ENCODE peak calls at places on chromosomes 13 and 19, in seven cellular contexts. J is psoas muscle, V is spleen, C is breast epithelium, F is HFFc6, B is vagina, T is AG09319. R is an unnamed sample.

GRCh38 chr13:25267715-25268114 is 19.6 kb downstream of the MTMR6 start:
- DNase-seq in T (no peak), F (peak; percentile 24), J (no peak), C (no peak), B (no peak), V (no peak), R (no peak)

GRCh38 chr19:17385878-17386611 is 8.0 kb downstream of the CCDC194 start:
- DNase-seq in J (peak; percentile 82), V (peak; percentile 90), T (no peak), C (peak; percentile 59), F (no peak), B (no peak), R (peak; percentile 79)

GRCh38 chr13:46296920-46297319 is 85.2 kb downstream of the LRRC63 start:
- DNase-seq in J (no peak), B (no peak), C (no peak), T (peak; percentile 84), F (peak; percentile 84), V (no peak), R (no peak)

GRCh38 chr13:109166807-109167206 is 537.4 kb downstream of the MYO16 start:
- DNase-seq in T (no peak), C (no peak), J (no peak), B (no peak), V (no peak), F (no peak), R (no peak)

GRCh38 chr19:2962018-2962670 is 15.2 kb upstream of the TLE6 start:
- DNase-seq in F (peak; percentile 70), V (no peak), T (no peak), J (no peak), B (no peak), C (no peak), R (peak; percentile 61)

GRCh38 chr13:112767506-112768471 is 78.0 kb downstream of the ATP11A start:
- DNase-seq in V (no peak), C (no peak), F (no peak), T (no peak), J (no peak), B (no peak), R (no peak)

GRCh38 chr13:113874579-113875428 is 10.9 kb upstream of the GAS6 start:
- DNase-seq in T (no peak), F (no peak), B (peak; percentile 94), J (peak; percentile 48), V (no peak), C (no peak), R (no peak)

GRCh38 chr19:7533925-7534480 is 1.5 kb upstream of the PNPLA6 start:
- DNase-seq in T (peak; percentile 60), B (no peak), F (peak; percentile 75), V (peak; percentile 95), J (peak; percentile 95), C (peak; percentile 85), R (peak; percentile 80)

GRCh38 chr19:43759515-43759914 is 4.8 kb upstream of the SMG9 start:
- DNase-seq in B (no peak), J (no peak), F (peak; percentile 79), T (no peak), C (no peak), V (no peak), R (no peak)

DNA sequence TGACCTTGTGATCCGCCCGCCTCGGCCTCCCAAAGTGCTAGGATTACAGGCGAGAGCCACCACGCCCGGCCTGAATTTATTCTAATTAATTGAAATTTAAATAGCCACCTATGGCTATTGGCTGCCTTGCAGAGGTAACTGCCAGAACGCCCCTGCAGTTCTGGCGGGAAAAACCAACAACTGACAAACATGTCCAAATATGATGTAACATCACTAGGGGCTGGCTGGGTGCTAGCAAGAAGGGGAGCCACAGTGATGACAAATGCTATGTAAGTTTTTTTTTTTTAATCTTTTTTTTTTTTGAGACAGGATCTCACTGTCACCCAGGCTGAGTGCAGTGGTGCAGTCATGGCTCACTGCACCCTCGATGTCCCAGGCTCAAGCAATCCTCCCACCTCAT is 12.9 kb downstream of the ZSWIM9 start:
- DNase-seq in V (peak; percentile 27), C (no peak), J (no peak), B (no peak), T (no peak), F (no peak), R (no peak)
- TF ChIP-seq CTCF in V (no peak), C (no peak), J (no peak), B (no peak), T (no peak), F (no peak), R (no peak)

GRCh38 chr13:106033634-106034033 is 501.8 kb downstream of the EFNB2 start:
- DNase-seq in V (no peak), J (no peak), T (no peak), B (no peak), F (peak; percentile 19), C (no peak), R (no peak)
- TF ChIP-seq CTCF in V (no peak), J (no peak), T (peak; percentile 6), B (no peak), F (peak; percentile 71), C (no peak), R (no peak)

DNA sequence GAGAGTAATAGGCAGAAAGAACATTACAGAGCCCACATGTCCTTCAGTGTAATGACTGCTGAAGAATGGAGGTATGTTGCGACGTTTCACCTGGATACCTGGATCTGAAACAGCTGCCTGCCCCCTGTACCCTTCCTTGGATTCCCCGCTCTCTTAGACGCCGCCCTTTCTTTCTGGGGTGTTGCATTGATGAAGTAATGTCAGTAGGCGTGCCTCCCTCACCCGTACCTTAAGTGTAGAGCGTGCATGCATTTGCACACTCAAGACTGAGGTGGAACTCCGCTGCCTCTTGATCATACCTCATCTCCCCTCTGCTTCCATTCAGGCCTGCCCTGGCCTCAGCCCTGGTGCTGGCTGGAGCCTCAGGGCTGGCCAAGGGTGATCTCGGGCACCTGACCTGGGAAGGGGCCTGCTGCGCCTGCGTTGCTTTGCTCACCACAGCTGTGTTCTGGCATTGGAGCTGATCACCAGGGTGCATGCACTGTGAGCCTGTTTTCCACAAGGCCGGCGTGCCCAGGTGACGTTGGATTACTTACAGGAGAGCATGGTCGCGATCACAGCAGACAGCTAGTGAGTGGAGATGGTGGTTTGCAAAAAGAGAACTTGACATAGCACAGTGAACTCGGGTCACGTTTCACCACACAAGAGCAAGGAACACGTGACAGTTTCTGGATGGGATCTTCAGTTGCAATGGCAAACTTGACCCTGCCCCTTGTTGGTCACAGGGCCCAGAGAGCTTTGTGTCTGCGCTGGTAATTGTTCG is 99.0 kb downstream of the ARHGEF7 start:
- DNase-seq in T (no peak), F (no peak), C (no peak), J (peak; percentile 59), V (peak; percentile 81), B (no peak), R (no peak)
- TF ChIP-seq CTCF in T (no peak), F (no peak), C (no peak), J (no peak), V (no peak), B (no peak), R (no peak)

GRCh38 chr19:42561512-42561911 is 33.2 kb downstream of the CEACAM8 start:
- DNase-seq in T (no peak), V (no peak), J (no peak), F (no peak), B (no peak), C (no peak), R (no peak)
- TF ChIP-seq CTCF in T (no peak), V (no peak), J (no peak), F (no peak), B (no peak), C (no peak), R (no peak)

GRCh38 chr13:28483313-28483931 is 11.5 kb downstream of the FLT1 start:
- DNase-seq in B (no peak), V (no peak), T (no peak), J (no peak), F (no peak), C (no peak), R (no peak)
- TF ChIP-seq CTCF in B (no peak), V (no peak), T (peak; percentile 8), J (no peak), F (no peak), C (no peak), R (no peak)

R was measured in nephron progenitor cell.